ENCODE peak calls at places on chromosomes 11 and 22, in four cellular contexts. One of them, this sample, is unnamed.

GRCh38 chr11:104073950-104074349 is 37.5 kb downstream of the DDI1 start:
- DNase-seq in thoracic aorta: no peak
- DNase-seq in neuronal stem cell: no peak
- DNase-seq in testis: no peak
- DNase-seq in this sample: no peak

GRCh38 chr11:77479746-77480352 is 6.0 kb upstream of the PAK1 start:
- DNase-seq in thoracic aorta: no peak
- DNase-seq in neuronal stem cell: no peak
- DNase-seq in testis: no peak
- DNase-seq in this sample: no peak

GRCh38 chr11:94342250-94342649 is 37.9 kb downstream of the IZUMO1R start:
- DNase-seq in thoracic aorta: no peak
- DNase-seq in neuronal stem cell: no peak
- DNase-seq in testis: no peak
- DNase-seq in this sample: no peak

GRCh38 chr22:24140357-24140756 is 40.9 kb upstream of the SUSD2 start:
- DNase-seq in thoracic aorta: no peak
- DNase-seq in neuronal stem cell: no peak
- DNase-seq in testis: no peak
- DNase-seq in this sample: no peak

GRCh38 chr22:42957958-42958357 is 57.0 kb downstream of the PACSIN2 start:
- DNase-seq in thoracic aorta: no peak
- DNase-seq in neuronal stem cell: no peak
- DNase-seq in testis: no peak
- DNase-seq in this sample: no peak

GRCh38 chr11:70323811-70324210 is 53.3 kb downstream of the PPFIA1 start:
- DNase-seq in thoracic aorta: no peak
- DNase-seq in neuronal stem cell: no peak
- DNase-seq in testis: no peak
- DNase-seq in this sample: no peak

GRCh38 chr11:59141673-59142460 is 789 bp upstream of the FAM111A start:
- DNase-seq in thoracic aorta: no peak
- DNase-seq in neuronal stem cell: no peak
- DNase-seq in testis: no peak
- DNase-seq in this sample: no peak

GRCh38 chr11:27698872-27699241 is 1.4 kb downstream of the BDNF start:
- DNase-seq in thoracic aorta: no peak
- DNase-seq in neuronal stem cell: peak; percentile 92
- DNase-seq in testis: peak; percentile 82
- DNase-seq in this sample: no peak

GRCh38 chr11:76770642-76771445 is 12.3 kb upstream of the TSKU start:
- DNase-seq in thoracic aorta: no peak
- DNase-seq in neuronal stem cell: no peak
- DNase-seq in testis: peak; percentile 71
- DNase-seq in this sample: no peak

GRCh38 chr11:65113839-65114238 is 2.2 kb downstream of the TM7SF2 start:
- DNase-seq in thoracic aorta: no peak
- DNase-seq in neuronal stem cell: no peak
- DNase-seq in testis: no peak
- DNase-seq in this sample: no peak
- H3K4me3 ChIP-seq in thoracic aorta: no peak overlapping the region
- H3K4me3 ChIP-seq in neuronal stem cell: no peak overlapping the region
- H3K4me3 ChIP-seq in testis: no peak overlapping the region
- H3K4me3 ChIP-seq in this sample: no peak overlapping the region

DNA sequence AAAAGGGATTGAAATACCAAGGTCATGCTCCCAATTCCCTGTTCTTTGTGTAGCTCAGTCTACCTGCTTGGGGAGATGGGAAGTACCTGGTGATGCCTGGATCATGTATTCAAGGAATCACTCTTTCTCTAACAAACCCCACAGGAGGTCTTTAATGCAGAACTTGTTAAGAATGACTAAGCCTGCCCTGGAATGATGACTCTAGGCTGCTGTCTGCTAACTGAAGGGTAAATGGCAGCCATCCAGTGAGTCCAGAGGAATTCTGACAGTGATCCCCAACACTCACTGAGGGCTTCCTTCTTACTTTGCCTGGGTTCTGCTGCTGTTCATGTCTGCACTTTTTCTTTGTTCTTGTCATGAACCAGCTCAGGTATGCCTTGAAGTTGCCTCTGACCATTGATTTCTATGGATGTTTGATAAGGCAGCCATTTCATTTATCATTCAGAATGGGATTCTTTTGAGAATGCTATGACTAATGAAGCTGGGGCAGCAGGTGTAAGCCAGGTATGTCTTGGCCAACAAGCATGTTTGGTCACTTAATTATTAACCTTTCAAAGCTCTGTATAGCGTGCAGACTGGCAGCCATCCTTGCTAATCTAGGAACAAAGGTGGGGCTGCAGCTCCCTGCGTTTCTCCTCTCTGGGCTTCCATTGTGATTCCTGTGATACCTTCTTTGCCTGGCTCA is 11.4 kb downstream of the PRSS23 start:
- DNase-seq in thoracic aorta: no peak
- DNase-seq in neuronal stem cell: no peak
- DNase-seq in testis: no peak
- DNase-seq in this sample: no peak
- H3K27ac ChIP-seq in thoracic aorta: no peak overlapping the region
- H3K27ac ChIP-seq in neuronal stem cell: peak overlapping the region; percentile 32
- H3K27ac ChIP-seq in testis: no peak overlapping the region
- H3K27ac ChIP-seq in this sample: no peak overlapping the region

DNA sequence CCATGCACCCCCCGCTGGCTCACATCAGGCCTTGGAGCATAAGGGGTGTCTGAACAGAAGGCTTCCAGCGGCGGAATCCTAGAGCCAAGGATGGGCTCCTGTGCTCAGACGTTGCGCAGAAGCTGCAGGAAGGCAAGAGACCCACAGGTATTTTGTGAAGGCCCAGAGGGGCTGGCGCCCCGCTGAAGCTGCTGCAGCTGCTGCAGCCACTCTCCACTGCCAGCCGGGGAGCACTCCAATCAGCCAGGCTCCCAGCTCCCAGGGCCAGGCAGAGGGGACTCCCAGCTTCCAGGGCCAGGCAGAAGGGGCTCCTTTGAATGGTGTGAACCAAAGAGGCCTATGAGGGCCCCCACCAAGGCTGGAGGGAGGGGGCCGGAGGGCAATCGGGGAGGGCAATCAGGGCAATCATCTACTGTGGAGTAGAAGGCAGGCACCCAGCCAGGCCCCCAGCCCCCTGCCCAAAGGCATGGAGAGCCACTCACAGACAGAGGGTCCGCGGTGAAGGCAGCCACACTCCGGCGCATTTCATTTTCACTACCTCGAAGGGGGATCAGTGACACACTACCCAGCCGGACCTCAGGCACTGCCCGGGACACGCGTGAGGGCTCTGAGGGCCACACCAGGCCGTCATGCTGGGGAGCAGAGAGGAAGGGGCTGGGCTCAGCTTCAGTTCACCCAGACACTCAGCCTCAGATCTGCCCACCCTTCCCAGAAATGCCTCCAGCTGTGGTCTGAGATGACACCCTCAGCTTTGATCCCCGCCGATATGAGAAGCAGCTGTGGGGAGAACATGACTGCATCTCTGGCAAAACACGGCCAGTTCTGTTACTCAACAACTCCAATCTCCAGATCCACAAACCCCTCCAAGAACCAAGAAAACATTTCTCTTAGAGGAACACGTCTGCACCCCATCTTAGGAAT is 11.6 kb upstream of the PDE2A start:
- DNase-seq in thoracic aorta: no peak
- DNase-seq in neuronal stem cell: no peak
- DNase-seq in testis: no peak
- DNase-seq in this sample: no peak
- H3K4me1 ChIP-seq in thoracic aorta: peaks cover 2% of the 10 kb centered on the region
- H3K4me1 ChIP-seq in neuronal stem cell: peaks cover 6% of the 10 kb centered on the region
- H3K4me1 ChIP-seq in testis: peaks cover 11% of the 10 kb centered on the region
- H3K4me1 ChIP-seq in this sample: peaks cover 14% of the 10 kb centered on the region

GRCh38 chr11:72718101-72718501 is 34.1 kb downstream of the ARAP1 start:
- DNase-seq in thoracic aorta: no peak
- DNase-seq in neuronal stem cell: no peak
- DNase-seq in testis: no peak
- DNase-seq in this sample: no peak

GRCh38 chr11:72720806-72721205 is 31.4 kb downstream of the ARAP1 start:
- DNase-seq in thoracic aorta: no peak
- DNase-seq in neuronal stem cell: no peak
- DNase-seq in testis: no peak
- DNase-seq in this sample: no peak

GRCh38 chr11:72720047-72720446 is 32.2 kb downstream of the ARAP1 start:
- DNase-seq in thoracic aorta: no peak
- DNase-seq in neuronal stem cell: no peak
- DNase-seq in testis: peak; percentile 34
- DNase-seq in this sample: no peak

GRCh38 chr11:72719144-72719543 is 33.1 kb downstream of the ARAP1 start:
- DNase-seq in thoracic aorta: no peak
- DNase-seq in neuronal stem cell: no peak
- DNase-seq in testis: no peak
- DNase-seq in this sample: no peak

GRCh38 chr11:72719551-72719950 is 32.7 kb downstream of the ARAP1 start:
- DNase-seq in thoracic aorta: no peak
- DNase-seq in neuronal stem cell: no peak
- DNase-seq in testis: no peak
- DNase-seq in this sample: no peak
- H3K4me3 ChIP-seq in thoracic aorta: peak overlapping the region; percentile 88
- H3K4me3 ChIP-seq in neuronal stem cell: no peak overlapping the region
- H3K4me3 ChIP-seq in testis: no peak overlapping the region
- H3K4me3 ChIP-seq in this sample: peak overlapping the region; percentile 66